ENCODE peak calls at places on chromosomes 12 and 14, in ten cellular contexts. D is fibroblast of lung; Q is astrocyte of the spinal cord; N is CD4-positive, alpha-beta T cell; C is IMR-90; L is lower leg skin; W is cardiac muscle cell; V is RWPE1; P is mesothelial cell of epicardium; K is GM23338. H is an unnamed sample.

GRCh38 chr12:113465808-113466769 is 5.6 kb downstream of the LHX5 start:
- DNase-seq in V (no peak), Q (no peak), N (no peak), W (peak), K (peak), C (no peak), P (no peak), L (no peak), D (no peak), H (no peak)

GRCh38 chr12:51890511-51891171 is 2.7 kb downstream of the ANKRD33 start:
- DNase-seq in K (no peak), Q (no peak), V (no peak), W (no peak), P (no peak), C (no peak), D (no peak), L (peak), N (no peak), H (no peak)

GRCh38 chr14:76763362-76764041 is 2.2 kb downstream of the VASH1 start:
- DNase-seq in Q (no peak), W (no peak), P (no peak), C (peak), L (peak), N (no peak), D (no peak), V (no peak), K (no peak), H (no peak)

GRCh38 chr12:49872781-49873181 is 29.9 kb upstream of the BCDIN3D start:
- DNase-seq in Q (no peak), N (no peak), P (no peak), W (no peak), K (no peak), C (peak), V (no peak), D (peak), L (peak), H (no peak)

GRCh38 chr14:69489495-69489894 is 5.0 kb downstream of the PLEKHD1 start:
- DNase-seq in P (no peak), L (peak), K (no peak), C (no peak), D (no peak), N (no peak), Q (no peak), W (no peak), V (no peak), H (no peak)

GRCh38 chr12:113289361-113289760 is 45.5 kb downstream of the SLC8B1 start:
- DNase-seq in W (no peak), Q (no peak), P (no peak), D (no peak), C (peak), V (no peak), K (no peak), N (no peak), L (no peak), H (no peak)

GRCh38 chr14:72679591-72680151 is 214.2 kb downstream of the DPF3 start:
- DNase-seq in N (no peak), L (no peak), V (no peak), P (no peak), W (no peak), D (no peak), K (peak), Q (peak), C (peak), H (no peak)

GRCh38 chr12:20395791-20396550 is 27.6 kb downstream of the PDE3A start:
- DNase-seq in W (peak), P (no peak), Q (no peak), C (no peak), K (no peak), D (no peak), N (no peak), V (no peak), L (no peak), H (no peak)

GRCh38 chr14:88599761-88600439 is 37.1 kb downstream of the ZC3H14 start:
- DNase-seq in C (no peak), N (no peak), Q (no peak), L (no peak), K (no peak), W (no peak), P (no peak), D (no peak), V (no peak), H (no peak)

GRCh38 chr12:52082988-52083637 is 3.6 kb downstream of the SMIM41 start:
- DNase-seq in L (no peak), D (peak), Q (peak), P (peak), W (peak), N (peak), V (peak), K (peak), C (peak), H (peak)

GRCh38 chr12:70149665-70150064 is 93.6 kb upstream of the CNOT2 start:
- DNase-seq in W (no peak), Q (no peak), K (no peak), N (no peak), D (no peak), L (no peak), V (no peak), P (no peak), C (no peak), H (no peak)

GRCh38 chr12:116015525-116015924 is 262.0 kb downstream of the MED13L start:
- DNase-seq in N (no peak), P (no peak), K (peak), W (peak), Q (peak), L (no peak), C (peak), V (peak), D (peak), H (no peak)
- TF ChIP-seq CTCF in N (peak), P (no peak), K (peak), W (peak), Q (peak), L (no peak), C (peak), V (peak), D (peak), H (no peak)

DNA sequence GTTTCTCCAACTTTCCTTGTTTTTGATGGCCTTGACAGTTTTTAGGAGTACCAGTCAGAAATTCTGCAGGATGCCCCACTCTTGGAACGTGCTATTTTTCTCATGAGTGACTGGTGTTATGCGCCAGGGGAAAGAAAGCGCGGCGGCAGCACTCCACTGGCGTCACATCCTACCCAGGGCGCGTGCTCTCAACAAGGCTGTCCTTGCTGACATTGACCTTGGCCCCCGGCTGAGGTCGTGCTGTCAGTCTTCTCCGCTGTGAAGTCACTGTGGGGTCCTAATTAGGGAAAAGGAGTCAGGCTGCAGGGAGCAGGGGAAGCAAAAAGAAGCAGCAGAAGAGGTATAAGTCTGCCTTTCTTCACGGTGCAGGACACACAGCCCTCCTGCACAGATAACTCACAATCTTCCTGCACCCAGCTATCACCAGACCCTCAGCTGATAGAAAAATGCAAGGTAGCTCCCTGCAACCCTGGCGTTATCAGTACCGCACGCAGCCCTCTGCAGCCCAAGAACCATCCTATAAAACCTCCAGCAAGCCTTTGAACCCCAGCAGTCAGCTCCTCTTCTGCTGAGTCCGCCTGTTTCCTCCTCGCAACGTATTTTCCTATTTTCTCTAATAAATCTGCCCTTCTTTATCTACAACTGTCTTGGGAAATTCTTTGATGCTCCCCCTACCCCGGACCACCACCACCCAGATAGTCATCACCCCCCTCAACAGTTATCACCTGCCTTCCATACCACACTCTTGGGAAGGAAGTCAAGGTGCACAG is 48.0 kb upstream of the C14orf180 start:
- DNase-seq in K (no peak), C (no peak), N (no peak), W (no peak), V (no peak), P (peak), Q (no peak), D (no peak), L (peak), H (no peak)
- TF ChIP-seq CTCF in K (no peak), C (no peak), N (no peak), W (no peak), V (no peak), P (no peak), Q (no peak), D (no peak), L (no peak), H (no peak)

GRCh38 chr12:23221926-23222325 is 597.0 kb downstream of the ETNK1 start:
- DNase-seq in W (no peak), N (no peak), V (no peak), Q (no peak), L (no peak), C (no peak), K (no peak), P (no peak), D (no peak), H (no peak)

GRCh38 chr12:23217716-23218115 is 592.7 kb downstream of the ETNK1 start:
- DNase-seq in K (no peak), Q (no peak), V (no peak), C (no peak), W (no peak), D (no peak), P (no peak), N (no peak), L (no peak), H (no peak)

GRCh38 chr12:23217158-23217557 is 592.2 kb downstream of the ETNK1 start:
- DNase-seq in P (no peak), C (no peak), L (no peak), N (no peak), D (no peak), W (no peak), K (no peak), Q (no peak), V (no peak), H (no peak)

GRCh38 chr12:23222801-23223200 is 597.8 kb downstream of the ETNK1 start:
- DNase-seq in L (no peak), Q (no peak), C (no peak), D (no peak), P (no peak), W (no peak), K (no peak), V (no peak), N (no peak), H (no peak)

DNA sequence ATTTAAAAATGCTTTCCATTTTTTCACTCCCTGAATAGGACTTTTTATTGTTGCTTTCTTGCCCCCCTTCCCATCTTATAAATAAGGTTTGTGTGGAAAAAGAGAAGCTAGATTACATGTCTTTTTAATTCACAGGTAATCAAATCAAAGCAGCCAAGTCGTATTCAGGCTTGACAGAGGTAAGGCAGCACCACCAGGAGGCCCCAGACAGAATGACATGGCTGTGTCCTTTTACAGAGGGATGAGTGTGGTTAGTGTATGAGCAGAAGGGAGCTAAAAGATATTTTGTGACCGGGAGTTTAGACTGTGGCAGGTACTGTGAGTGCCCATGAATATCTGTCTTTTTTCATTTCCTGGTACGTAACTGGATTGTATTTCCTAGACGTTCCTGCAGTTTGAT is 596.1 kb downstream of the ETNK1 start:
- DNase-seq in K (peak), Q (no peak), V (peak), W (no peak), N (no peak), D (peak), C (no peak), P (no peak), L (no peak), H (peak)
- TF ChIP-seq CTCF in K (peak), Q (peak), V (no peak), W (no peak), N (no peak), D (peak), C (no peak), P (no peak), L (no peak), H (peak)

GRCh38 chr12:130850418-130851021 is 11.5 kb upstream of the STX2 start:
- DNase-seq in L (no peak), N (no peak), C (no peak), K (no peak), P (no peak), W (no peak), D (no peak), V (no peak), Q (no peak), H (no peak)

GRCh38 chr12:130849561-130850417 is 10.7 kb upstream of the STX2 start:
- DNase-seq in Q (no peak), V (no peak), D (no peak), N (no peak), L (no peak), P (no peak), K (peak), C (no peak), W (no peak), H (peak)

GRCh38 chr12:130846386-130846785 is 7.3 kb upstream of the STX2 start:
- DNase-seq in N (no peak), P (no peak), W (no peak), C (no peak), D (no peak), V (no peak), Q (no peak), K (no peak), L (no peak), H (no peak)

DNA sequence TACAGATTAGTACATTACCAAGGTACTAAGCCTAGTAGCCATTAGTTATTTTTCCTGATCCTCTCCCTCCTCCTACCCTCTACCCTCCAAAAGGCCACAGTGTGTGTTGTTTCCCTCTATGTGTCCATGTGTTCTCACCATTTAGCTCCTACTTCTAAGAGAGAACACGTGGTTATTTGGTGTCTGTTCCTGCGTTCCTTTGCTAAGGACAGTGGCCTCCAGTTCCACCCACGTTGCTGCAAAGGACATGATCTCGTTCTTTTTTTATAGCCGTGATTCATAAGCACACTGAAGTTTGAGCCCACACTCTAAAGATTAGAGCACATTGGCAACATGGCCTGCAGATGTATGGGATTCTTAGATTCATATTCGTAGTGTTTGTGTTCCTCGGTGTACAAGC is 8.0 kb upstream of the STX2 start:
- DNase-seq in D (no peak), V (no peak), Q (no peak), P (no peak), N (no peak), C (peak), L (no peak), K (no peak), W (no peak), H (no peak)
- TF ChIP-seq CTCF in D (no peak), V (no peak), Q (no peak), P (no peak), N (no peak), C (no peak), L (no peak), K (no peak), W (no peak), H (no peak)

GRCh38 chr14:20836668-20837338 is 34.2 kb upstream of the RNASE1 start:
- DNase-seq in N (no peak), V (peak), K (peak), W (peak), Q (no peak), L (no peak), C (peak), D (peak), P (no peak), H (peak)
- TF ChIP-seq CTCF in N (no peak), V (no peak), K (peak), W (peak), Q (peak), L (no peak), C (peak), D (peak), P (peak), H (no peak)

GRCh38 chr12:45727301-45727993 is 2.1 kb upstream of the ARID2 start:
- DNase-seq in K (peak), V (peak), C (peak), Q (peak), W (peak), P (peak), D (peak), N (peak), L (peak), H (peak)
- TF ChIP-seq CTCF in K (no peak), V (no peak), C (no peak), Q (no peak), W (no peak), P (no peak), D (no peak), N (no peak), L (no peak), H (no peak)

DNA sequence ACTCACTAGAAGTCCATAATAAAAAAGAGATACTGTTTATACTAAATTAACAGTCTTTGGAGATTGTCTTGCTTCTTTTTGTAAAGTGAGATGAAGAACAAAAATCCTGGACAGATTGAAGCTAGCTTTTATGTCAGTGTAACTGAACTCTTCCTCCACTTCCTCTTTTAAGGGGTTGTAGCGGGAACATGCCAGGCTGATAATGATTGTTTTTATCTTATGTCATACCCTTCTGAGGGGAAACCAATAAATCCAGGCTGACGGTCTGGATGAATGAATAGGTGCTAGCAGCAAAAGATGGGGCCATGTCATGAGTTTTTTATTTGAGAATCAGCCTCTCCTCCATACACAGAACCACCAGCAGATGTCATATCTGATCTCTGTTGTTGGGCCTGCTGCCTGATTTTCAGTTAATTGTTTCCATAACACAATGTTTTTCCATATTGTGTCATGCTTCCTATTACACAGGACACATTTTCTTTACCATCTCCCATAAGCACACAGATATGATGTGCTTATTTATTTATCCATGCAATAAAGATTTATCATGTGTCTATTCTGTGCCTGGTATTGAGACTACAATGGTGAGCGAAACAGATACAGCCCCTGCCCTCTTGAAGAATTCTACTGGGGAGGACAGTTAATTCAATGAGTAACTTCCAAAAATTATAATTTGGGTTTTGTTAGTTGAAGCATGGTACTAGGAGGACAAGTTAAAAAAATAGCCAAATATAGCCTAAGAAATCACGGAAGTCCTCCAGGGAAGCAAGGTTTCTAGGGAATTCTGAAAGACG is 33.5 kb upstream of the CRY1 start:
- DNase-seq in V (peak), N (no peak), W (no peak), P (no peak), K (peak), D (no peak), C (peak), Q (peak), L (no peak), H (no peak)
- TF ChIP-seq CTCF in V (peak), N (peak), W (peak), P (no peak), K (peak), D (peak), C (peak), Q (peak), L (no peak), H (no peak)

DNA sequence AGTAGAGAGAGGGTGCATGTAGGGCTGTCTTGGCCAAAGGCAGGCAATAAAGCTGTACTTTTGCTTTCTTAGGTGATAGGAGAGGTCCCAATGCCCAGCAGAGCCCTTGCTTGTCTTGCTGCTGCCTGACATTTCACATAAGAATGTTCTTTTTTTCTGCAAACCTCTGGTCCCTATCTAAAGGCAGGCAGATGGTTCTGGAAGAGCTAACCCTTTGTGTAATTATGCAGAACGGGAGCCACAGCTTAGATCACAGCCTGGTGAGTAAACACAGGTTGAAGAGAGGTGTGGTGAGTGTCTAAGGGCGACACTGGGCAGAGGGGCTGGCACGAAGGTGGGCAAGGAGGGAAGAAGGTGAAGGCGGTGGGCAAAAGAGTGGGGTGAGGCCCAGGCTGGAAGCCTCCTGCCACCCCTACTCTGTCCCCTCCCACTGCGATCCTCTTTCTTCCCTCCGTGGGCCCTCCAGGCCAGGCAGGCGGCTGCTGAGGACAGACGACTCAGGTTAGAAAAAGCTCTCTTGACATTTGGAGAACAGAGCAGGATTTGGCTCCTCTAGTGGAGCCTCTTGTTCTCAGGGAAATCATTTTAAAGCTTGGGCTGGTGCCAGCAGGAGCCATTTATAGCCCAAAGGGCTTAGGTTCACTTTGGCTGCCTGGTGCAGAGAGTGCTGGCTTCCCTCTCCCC is 42.8 kb downstream of the PRMT8 start:
- DNase-seq in W (peak), N (no peak), V (no peak), P (peak), D (peak), L (peak), K (no peak), Q (no peak), C (no peak), H (no peak)
- TF ChIP-seq CTCF in W (no peak), N (no peak), V (no peak), P (no peak), D (no peak), L (no peak), K (no peak), Q (no peak), C (no peak), H (no peak)

H was measured in Calu3.